ENCODE peak calls at places on chromosomes 6 and 20, in nine cellular contexts. One of them, this sample, is unnamed.
A peak's percentile ranks its signal among the peaks of the same experiment; 100 is the strongest.

GRCh38 chr20:43243672-43244269 is 54.1 kb upstream of the PTPRT start:
- DNase-seq in PC-9: peak; percentile 8
- DNase-seq in GM23248: peak; percentile 20
- DNase-seq in aorta: no peak
- DNase-seq in ovary: no peak
- DNase-seq in cardiac muscle cell: peak; percentile 3
- DNase-seq in hepatocyte: no peak
- DNase-seq in heart left ventricle: no peak
- DNase-seq in colonic mucosa: no peak
- DNase-seq in this sample: no peak

GRCh38 chr6:136225496-136225895 is 24.6 kb downstream of the MTFR2 start:
- DNase-seq in PC-9: no peak
- DNase-seq in GM23248: peak; percentile 33
- DNase-seq in aorta: no peak
- DNase-seq in ovary: peak; percentile 31
- DNase-seq in cardiac muscle cell: peak; percentile 27
- DNase-seq in hepatocyte: peak; percentile 19
- DNase-seq in heart left ventricle: no peak
- DNase-seq in colonic mucosa: no peak
- DNase-seq in this sample: no peak

GRCh38 chr6:154960299-154960796 is 34.8 kb upstream of the TIAM2 start:
- DNase-seq in PC-9: no peak
- DNase-seq in GM23248: no peak
- DNase-seq in aorta: no peak
- DNase-seq in ovary: no peak
- DNase-seq in cardiac muscle cell: no peak
- DNase-seq in hepatocyte: peak; percentile 55
- DNase-seq in heart left ventricle: peak; percentile 65
- DNase-seq in colonic mucosa: peak; percentile 59
- DNase-seq in this sample: no peak

GRCh38 chr20:52972190-52972937 is at the start of gene TSHZ2:
- DNase-seq in PC-9: no peak
- DNase-seq in GM23248: peak; percentile 83
- DNase-seq in aorta: peak; percentile 57
- DNase-seq in ovary: peak; percentile 68
- DNase-seq in cardiac muscle cell: peak; percentile 72
- DNase-seq in hepatocyte: peak; percentile 51
- DNase-seq in heart left ventricle: no peak
- DNase-seq in colonic mucosa: peak; percentile 19
- DNase-seq in this sample: peak; percentile 33

GRCh38 chr6:144588674-144589325 is 303.7 kb downstream of the UTRN start:
- DNase-seq in PC-9: no peak
- DNase-seq in GM23248: peak; percentile 39
- DNase-seq in aorta: no peak
- DNase-seq in ovary: no peak
- DNase-seq in cardiac muscle cell: peak; percentile 10
- DNase-seq in hepatocyte: no peak
- DNase-seq in heart left ventricle: no peak
- DNase-seq in colonic mucosa: no peak
- DNase-seq in this sample: no peak

GRCh38 chr6:15621203-15622044 is 41.4 kb downstream of the DTNBP1 start:
- DNase-seq in PC-9: no peak
- DNase-seq in GM23248: peak; percentile 15
- DNase-seq in aorta: peak; percentile 74
- DNase-seq in ovary: no peak
- DNase-seq in cardiac muscle cell: peak; percentile 48
- DNase-seq in hepatocyte: peak; percentile 29
- DNase-seq in heart left ventricle: peak; percentile 70
- DNase-seq in colonic mucosa: peak; percentile 34
- DNase-seq in this sample: peak; percentile 49

GRCh38 chr20:17620371-17621228 is 50.7 kb downstream of the DSTN start:
- DNase-seq in PC-9: no peak
- DNase-seq in GM23248: no peak
- DNase-seq in aorta: peak; percentile 45
- DNase-seq in ovary: no peak
- DNase-seq in cardiac muscle cell: no peak
- DNase-seq in hepatocyte: no peak
- DNase-seq in heart left ventricle: no peak
- DNase-seq in colonic mucosa: no peak
- DNase-seq in this sample: no peak

GRCh38 chr20:32050851-32051556 is 1.0 kb upstream of the HCK start:
- DNase-seq in PC-9: no peak
- DNase-seq in GM23248: no peak
- DNase-seq in aorta: peak; percentile 82
- DNase-seq in ovary: no peak
- DNase-seq in cardiac muscle cell: no peak
- DNase-seq in hepatocyte: no peak
- DNase-seq in heart left ventricle: peak; percentile 85
- DNase-seq in colonic mucosa: peak; percentile 33
- DNase-seq in this sample: peak; percentile 68

GRCh38 chr6:53979468-53980067 is 131.7 kb upstream of the MLIP start:
- DNase-seq in PC-9: no peak
- DNase-seq in GM23248: peak; percentile 58
- DNase-seq in aorta: no peak
- DNase-seq in ovary: no peak
- DNase-seq in cardiac muscle cell: peak; percentile 68
- DNase-seq in hepatocyte: peak; percentile 60
- DNase-seq in heart left ventricle: no peak
- DNase-seq in colonic mucosa: no peak
- DNase-seq in this sample: no peak

GRCh38 chr6:36920049-36920448 is 34.3 kb downstream of the C6orf89 start:
- DNase-seq in PC-9: peak; percentile 18
- DNase-seq in GM23248: no peak
- DNase-seq in aorta: no peak
- DNase-seq in ovary: no peak
- DNase-seq in cardiac muscle cell: no peak
- DNase-seq in hepatocyte: no peak
- DNase-seq in heart left ventricle: no peak
- DNase-seq in colonic mucosa: no peak
- DNase-seq in this sample: no peak

GRCh38 chr6:11858439-11858838 is 79.8 kb upstream of the ADTRP start:
- DNase-seq in PC-9: no peak
- DNase-seq in GM23248: no peak
- DNase-seq in aorta: no peak
- DNase-seq in ovary: no peak
- DNase-seq in cardiac muscle cell: no peak
- DNase-seq in hepatocyte: no peak
- DNase-seq in heart left ventricle: no peak
- DNase-seq in colonic mucosa: no peak
- DNase-seq in this sample: no peak

GRCh38 chr6:167089243-167090142 is 33.4 kb upstream of the CCR6 start:
- DNase-seq in PC-9: no peak
- DNase-seq in GM23248: no peak
- DNase-seq in aorta: no peak
- DNase-seq in ovary: no peak
- DNase-seq in cardiac muscle cell: no peak
- DNase-seq in hepatocyte: no peak
- DNase-seq in heart left ventricle: no peak
- DNase-seq in colonic mucosa: no peak
- DNase-seq in this sample: no peak

GRCh38 chr6:39794231-39794630 is 2.1 kb downstream of the DAAM2 start:
- DNase-seq in PC-9: no peak
- DNase-seq in GM23248: no peak
- DNase-seq in aorta: no peak
- DNase-seq in ovary: no peak
- DNase-seq in cardiac muscle cell: no peak
- DNase-seq in hepatocyte: no peak
- DNase-seq in heart left ventricle: no peak
- DNase-seq in colonic mucosa: no peak
- DNase-seq in this sample: no peak

GRCh38 chr6:165936096-165936495 is 231.6 kb downstream of the TBXT start:
- DNase-seq in PC-9: no peak
- DNase-seq in GM23248: no peak
- DNase-seq in aorta: no peak
- DNase-seq in ovary: no peak
- DNase-seq in cardiac muscle cell: no peak
- DNase-seq in hepatocyte: no peak
- DNase-seq in heart left ventricle: no peak
- DNase-seq in colonic mucosa: no peak
- DNase-seq in this sample: no peak

GRCh38 chr6:84667252-84668213 is 96.9 kb downstream of the TBX18 start:
- DNase-seq in PC-9: no peak
- DNase-seq in GM23248: no peak
- DNase-seq in aorta: no peak
- DNase-seq in ovary: no peak
- DNase-seq in cardiac muscle cell: peak; percentile 27
- DNase-seq in hepatocyte: no peak
- DNase-seq in heart left ventricle: no peak
- DNase-seq in colonic mucosa: no peak
- DNase-seq in this sample: no peak

GRCh38 chr20:50532231-50532630 is 22.0 kb downstream of the PTPN1 start:
- DNase-seq in PC-9: no peak
- DNase-seq in GM23248: no peak
- DNase-seq in aorta: no peak
- DNase-seq in ovary: no peak
- DNase-seq in cardiac muscle cell: no peak
- DNase-seq in hepatocyte: no peak
- DNase-seq in heart left ventricle: no peak
- DNase-seq in colonic mucosa: no peak
- DNase-seq in this sample: no peak

GRCh38 chr20:38551056-38551626 is 29.9 kb upstream of the ADIG start:
- DNase-seq in PC-9: no peak
- DNase-seq in GM23248: no peak
- DNase-seq in aorta: no peak
- DNase-seq in ovary: no peak
- DNase-seq in cardiac muscle cell: no peak
- DNase-seq in hepatocyte: no peak
- DNase-seq in heart left ventricle: no peak
- DNase-seq in colonic mucosa: no peak
- DNase-seq in this sample: no peak
- H3K4me3 ChIP-seq in PC-9: no peak overlapping the region
- H3K4me3 ChIP-seq in GM23248: no peak overlapping the region
- H3K4me3 ChIP-seq in aorta: no peak overlapping the region
- H3K4me3 ChIP-seq in ovary: no peak overlapping the region
- H3K4me3 ChIP-seq in cardiac muscle cell: no peak overlapping the region
- H3K4me3 ChIP-seq in hepatocyte: no peak overlapping the region
- H3K4me3 ChIP-seq in heart left ventricle: no peak overlapping the region
- H3K4me3 ChIP-seq in colonic mucosa: no peak overlapping the region
- H3K4me3 ChIP-seq in this sample: no peak overlapping the region

GRCh38 chr6:20554326-20554725 is 20.1 kb downstream of the CDKAL1 start:
- DNase-seq in PC-9: no peak
- DNase-seq in GM23248: peak; percentile 20
- DNase-seq in aorta: no peak
- DNase-seq in ovary: no peak
- DNase-seq in cardiac muscle cell: peak; percentile 58
- DNase-seq in hepatocyte: no peak
- DNase-seq in heart left ventricle: no peak
- DNase-seq in colonic mucosa: no peak
- DNase-seq in this sample: no peak
- H3K27ac ChIP-seq in PC-9: no peak overlapping the region
- H3K27ac ChIP-seq in GM23248: no peak overlapping the region
- H3K27ac ChIP-seq in aorta: no peak overlapping the region
- H3K27ac ChIP-seq in ovary: no peak overlapping the region
- H3K27ac ChIP-seq in cardiac muscle cell: no peak overlapping the region
- H3K27ac ChIP-seq in hepatocyte: no peak overlapping the region
- H3K27ac ChIP-seq in heart left ventricle: no peak overlapping the region
- H3K27ac ChIP-seq in colonic mucosa: no peak overlapping the region
- H3K27ac ChIP-seq in this sample: no peak overlapping the region

DNA sequence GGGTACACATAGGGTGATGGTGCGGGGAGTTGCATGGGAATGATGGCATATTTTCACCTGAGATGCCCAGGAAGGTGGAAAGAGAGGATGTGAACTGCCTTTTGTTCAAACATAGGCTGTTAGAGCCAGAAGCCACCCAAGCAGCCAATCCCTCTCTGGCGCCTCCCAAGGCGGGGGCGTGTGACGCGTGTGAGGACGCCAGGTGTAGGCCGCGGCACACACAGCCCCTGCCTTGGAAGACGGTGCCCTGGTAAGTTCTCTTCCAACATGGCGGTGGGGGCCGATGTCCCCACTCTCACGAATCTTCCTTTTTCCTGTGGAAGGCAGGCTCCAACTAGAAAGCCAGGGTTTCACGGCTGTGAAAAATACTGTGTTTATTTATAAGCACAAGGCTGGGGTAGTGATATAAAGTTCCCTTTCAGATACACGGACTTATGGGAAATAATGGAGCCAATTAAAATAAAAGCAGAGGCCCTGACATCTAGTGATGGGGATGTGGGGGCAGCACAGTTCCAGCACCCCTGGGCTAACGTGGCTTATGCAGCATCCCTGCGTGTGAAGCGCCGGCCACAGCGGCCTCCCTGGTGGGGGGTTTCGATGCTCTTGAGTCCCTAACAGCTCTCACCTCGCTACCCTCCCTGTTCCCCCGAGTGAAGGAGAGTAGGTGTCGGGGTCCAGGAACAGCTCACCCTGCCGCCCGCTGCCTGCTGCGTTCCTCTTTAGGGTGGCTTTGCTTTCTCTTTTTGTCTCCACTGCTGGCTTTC is 28.3 kb downstream of the CDH4 start:
- DNase-seq in PC-9: no peak
- DNase-seq in GM23248: no peak
- DNase-seq in aorta: no peak
- DNase-seq in ovary: no peak
- DNase-seq in cardiac muscle cell: no peak
- DNase-seq in hepatocyte: no peak
- DNase-seq in heart left ventricle: no peak
- DNase-seq in colonic mucosa: no peak
- DNase-seq in this sample: no peak
- H3K4me1 ChIP-seq in PC-9: no peaks in the 10 kb centered on the region
- H3K4me1 ChIP-seq in GM23248: no peaks in the 10 kb centered on the region
- H3K4me1 ChIP-seq in aorta: no peaks in the 10 kb centered on the region
- H3K4me1 ChIP-seq in ovary: no peaks in the 10 kb centered on the region
- H3K4me1 ChIP-seq in cardiac muscle cell: no peaks in the 10 kb centered on the region
- H3K4me1 ChIP-seq in hepatocyte: no peaks in the 10 kb centered on the region
- H3K4me1 ChIP-seq in heart left ventricle: no peaks in the 10 kb centered on the region
- H3K4me1 ChIP-seq in colonic mucosa: no peaks in the 10 kb centered on the region
- H3K4me1 ChIP-seq in this sample: no peaks in the 10 kb centered on the region

GRCh38 chr6:108568101-108568500 is 7.4 kb downstream of the FOXO3 start:
- DNase-seq in PC-9: no peak
- DNase-seq in GM23248: no peak
- DNase-seq in aorta: no peak
- DNase-seq in ovary: no peak
- DNase-seq in cardiac muscle cell: no peak
- DNase-seq in hepatocyte: no peak
- DNase-seq in heart left ventricle: no peak
- DNase-seq in colonic mucosa: no peak
- DNase-seq in this sample: no peak

GRCh38 chr6:108564178-108564577 is 3.5 kb downstream of the FOXO3 start:
- DNase-seq in PC-9: no peak
- DNase-seq in GM23248: peak; percentile 95
- DNase-seq in aorta: no peak
- DNase-seq in ovary: no peak
- DNase-seq in cardiac muscle cell: peak; percentile 80
- DNase-seq in hepatocyte: no peak
- DNase-seq in heart left ventricle: no peak
- DNase-seq in colonic mucosa: no peak
- DNase-seq in this sample: no peak

GRCh38 chr6:108565091-108565766 is 4.5 kb downstream of the FOXO3 start:
- DNase-seq in PC-9: no peak
- DNase-seq in GM23248: peak; percentile 24
- DNase-seq in aorta: no peak
- DNase-seq in ovary: no peak
- DNase-seq in cardiac muscle cell: no peak
- DNase-seq in hepatocyte: no peak
- DNase-seq in heart left ventricle: no peak
- DNase-seq in colonic mucosa: no peak
- DNase-seq in this sample: no peak

GRCh38 chr6:108566406-108566805 is 5.7 kb downstream of the FOXO3 start:
- DNase-seq in PC-9: no peak
- DNase-seq in GM23248: no peak
- DNase-seq in aorta: no peak
- DNase-seq in ovary: peak; percentile 45
- DNase-seq in cardiac muscle cell: no peak
- DNase-seq in hepatocyte: no peak
- DNase-seq in heart left ventricle: no peak
- DNase-seq in colonic mucosa: no peak
- DNase-seq in this sample: no peak

GRCh38 chr6:108565893-108566292 is 5.2 kb downstream of the FOXO3 start:
- DNase-seq in PC-9: no peak
- DNase-seq in GM23248: peak; percentile 91
- DNase-seq in aorta: peak; percentile 63
- DNase-seq in ovary: peak; percentile 63
- DNase-seq in cardiac muscle cell: peak; percentile 81
- DNase-seq in hepatocyte: no peak
- DNase-seq in heart left ventricle: no peak
- DNase-seq in colonic mucosa: peak; percentile 44
- DNase-seq in this sample: peak; percentile 65
- H3K4me3 ChIP-seq in PC-9: peak overlapping the region; percentile 99
- H3K4me3 ChIP-seq in GM23248: peak overlapping the region; percentile 57
- H3K4me3 ChIP-seq in aorta: no peak overlapping the region
- H3K4me3 ChIP-seq in ovary: no peak overlapping the region
- H3K4me3 ChIP-seq in cardiac muscle cell: no peak overlapping the region
- H3K4me3 ChIP-seq in hepatocyte: no peak overlapping the region
- H3K4me3 ChIP-seq in heart left ventricle: peak overlapping the region; percentile 98
- H3K4me3 ChIP-seq in colonic mucosa: no peak overlapping the region
- H3K4me3 ChIP-seq in this sample: no peak overlapping the region

This sample was measured in lung.